ENCODE peak calls at places on chromosomes 5 and 9, in nine cellular contexts. One of them, this sample, is unnamed.

GRCh38 chr9:68733021-68733405 is 28.0 kb downstream of the PIP5K1B start:
- DNase-seq in AG08396: no peak
- DNase-seq in activated CD4-positive, alpha-beta memory T cell treated with anti-CD3 and anti-CD28 coated beads for 36 hours: no peak
- DNase-seq in fibroblast of pulmonary artery: no peak
- DNase-seq in transverse colon: no peak
- DNase-seq in retina: no peak
- DNase-seq in lower lobe of right lung: no peak
- DNase-seq in stimulated activated CD8-positive, alpha-beta memory T cell treated with anti-CD3 and anti-CD28 coated beads, Interleukin-2, amount 100 ng/mL, for 1 hour: no peak
- DNase-seq in COR-L47: no peak
- DNase-seq in this sample: no peak

GRCh38 chr9:106143781-106144180 is 449.4 kb downstream of the TMEM38B start:
- DNase-seq in AG08396: no peak
- DNase-seq in activated CD4-positive, alpha-beta memory T cell treated with anti-CD3 and anti-CD28 coated beads for 36 hours: no peak
- DNase-seq in fibroblast of pulmonary artery: no peak
- DNase-seq in transverse colon: no peak
- DNase-seq in retina: no peak
- DNase-seq in lower lobe of right lung: no peak
- DNase-seq in stimulated activated CD8-positive, alpha-beta memory T cell treated with anti-CD3 and anti-CD28 coated beads, Interleukin-2, amount 100 ng/mL, for 1 hour: no peak
- DNase-seq in COR-L47: no peak
- DNase-seq in this sample: no peak

GRCh38 chr5:36640949-36641348 is 34.5 kb downstream of the SLC1A3 start:
- DNase-seq in AG08396: no peak
- DNase-seq in activated CD4-positive, alpha-beta memory T cell treated with anti-CD3 and anti-CD28 coated beads for 36 hours: no peak
- DNase-seq in fibroblast of pulmonary artery: peak
- DNase-seq in transverse colon: no peak
- DNase-seq in retina: no peak
- DNase-seq in lower lobe of right lung: no peak
- DNase-seq in stimulated activated CD8-positive, alpha-beta memory T cell treated with anti-CD3 and anti-CD28 coated beads, Interleukin-2, amount 100 ng/mL, for 1 hour: no peak
- DNase-seq in COR-L47: no peak
- DNase-seq in this sample: no peak

GRCh38 chr5:7794301-7794700 is 56.6 kb downstream of the CFAP90 start:
- DNase-seq in AG08396: no peak
- DNase-seq in activated CD4-positive, alpha-beta memory T cell treated with anti-CD3 and anti-CD28 coated beads for 36 hours: no peak
- DNase-seq in fibroblast of pulmonary artery: no peak
- DNase-seq in transverse colon: no peak
- DNase-seq in retina: no peak
- DNase-seq in lower lobe of right lung: no peak
- DNase-seq in stimulated activated CD8-positive, alpha-beta memory T cell treated with anti-CD3 and anti-CD28 coated beads, Interleukin-2, amount 100 ng/mL, for 1 hour: no peak
- DNase-seq in COR-L47: no peak
- DNase-seq in this sample: peak

GRCh38 chr9:115849679-115850412 is 303.7 kb upstream of the PAPPA start:
- DNase-seq in AG08396: no peak
- DNase-seq in activated CD4-positive, alpha-beta memory T cell treated with anti-CD3 and anti-CD28 coated beads for 36 hours: no peak
- DNase-seq in fibroblast of pulmonary artery: no peak
- DNase-seq in transverse colon: peak
- DNase-seq in retina: no peak
- DNase-seq in lower lobe of right lung: no peak
- DNase-seq in stimulated activated CD8-positive, alpha-beta memory T cell treated with anti-CD3 and anti-CD28 coated beads, Interleukin-2, amount 100 ng/mL, for 1 hour: no peak
- DNase-seq in COR-L47: no peak
- DNase-seq in this sample: no peak

GRCh38 chr5:140227046-140227445 is 52.1 kb downstream of the CYSTM1 start:
- DNase-seq in AG08396: no peak
- DNase-seq in activated CD4-positive, alpha-beta memory T cell treated with anti-CD3 and anti-CD28 coated beads for 36 hours: no peak
- DNase-seq in fibroblast of pulmonary artery: no peak
- DNase-seq in transverse colon: no peak
- DNase-seq in retina: no peak
- DNase-seq in lower lobe of right lung: no peak
- DNase-seq in stimulated activated CD8-positive, alpha-beta memory T cell treated with anti-CD3 and anti-CD28 coated beads, Interleukin-2, amount 100 ng/mL, for 1 hour: no peak
- DNase-seq in COR-L47: no peak
- DNase-seq in this sample: no peak

GRCh38 chr9:110323831-110324230 is 13.8 kb downstream of the TXNDC8 start:
- DNase-seq in AG08396: no peak
- DNase-seq in activated CD4-positive, alpha-beta memory T cell treated with anti-CD3 and anti-CD28 coated beads for 36 hours: no peak
- DNase-seq in fibroblast of pulmonary artery: no peak
- DNase-seq in transverse colon: no peak
- DNase-seq in retina: no peak
- DNase-seq in lower lobe of right lung: no peak
- DNase-seq in stimulated activated CD8-positive, alpha-beta memory T cell treated with anti-CD3 and anti-CD28 coated beads, Interleukin-2, amount 100 ng/mL, for 1 hour: no peak
- DNase-seq in COR-L47: no peak
- DNase-seq in this sample: no peak

GRCh38 chr9:97594414-97594921 is 38.7 kb downstream of the TSTD2 start:
- DNase-seq in AG08396: no peak
- DNase-seq in activated CD4-positive, alpha-beta memory T cell treated with anti-CD3 and anti-CD28 coated beads for 36 hours: no peak
- DNase-seq in fibroblast of pulmonary artery: no peak
- DNase-seq in transverse colon: no peak
- DNase-seq in retina: no peak
- DNase-seq in lower lobe of right lung: no peak
- DNase-seq in stimulated activated CD8-positive, alpha-beta memory T cell treated with anti-CD3 and anti-CD28 coated beads, Interleukin-2, amount 100 ng/mL, for 1 hour: no peak
- DNase-seq in COR-L47: peak
- DNase-seq in this sample: peak

GRCh38 chr5:132209901-132210545 is 17.6 kb downstream of the P4HA2 start:
- DNase-seq in AG08396: no peak
- DNase-seq in activated CD4-positive, alpha-beta memory T cell treated with anti-CD3 and anti-CD28 coated beads for 36 hours: no peak
- DNase-seq in fibroblast of pulmonary artery: no peak
- DNase-seq in transverse colon: no peak
- DNase-seq in retina: no peak
- DNase-seq in lower lobe of right lung: no peak
- DNase-seq in stimulated activated CD8-positive, alpha-beta memory T cell treated with anti-CD3 and anti-CD28 coated beads, Interleukin-2, amount 100 ng/mL, for 1 hour: no peak
- DNase-seq in COR-L47: no peak
- DNase-seq in this sample: no peak

GRCh38 chr5:112691758-112692157 is 45.9 kb upstream of the APC start:
- DNase-seq in AG08396: no peak
- DNase-seq in activated CD4-positive, alpha-beta memory T cell treated with anti-CD3 and anti-CD28 coated beads for 36 hours: peak
- DNase-seq in fibroblast of pulmonary artery: peak
- DNase-seq in transverse colon: no peak
- DNase-seq in retina: no peak
- DNase-seq in lower lobe of right lung: no peak
- DNase-seq in stimulated activated CD8-positive, alpha-beta memory T cell treated with anti-CD3 and anti-CD28 coated beads, Interleukin-2, amount 100 ng/mL, for 1 hour: no peak
- DNase-seq in COR-L47: peak
- DNase-seq in this sample: no peak

GRCh38 chr9:117963493-117963892 is 259.3 kb downstream of the TLR4 start:
- DNase-seq in AG08396: no peak
- DNase-seq in activated CD4-positive, alpha-beta memory T cell treated with anti-CD3 and anti-CD28 coated beads for 36 hours: no peak
- DNase-seq in fibroblast of pulmonary artery: no peak
- DNase-seq in transverse colon: no peak
- DNase-seq in retina: no peak
- DNase-seq in lower lobe of right lung: no peak
- DNase-seq in stimulated activated CD8-positive, alpha-beta memory T cell treated with anti-CD3 and anti-CD28 coated beads, Interleukin-2, amount 100 ng/mL, for 1 hour: no peak
- DNase-seq in COR-L47: no peak
- DNase-seq in this sample: no peak

GRCh38 chr5:107893642-107894041 is 222.9 kb upstream of the EFNA5 start:
- DNase-seq in AG08396: no peak
- DNase-seq in activated CD4-positive, alpha-beta memory T cell treated with anti-CD3 and anti-CD28 coated beads for 36 hours: no peak
- DNase-seq in fibroblast of pulmonary artery: peak
- DNase-seq in transverse colon: no peak
- DNase-seq in retina: no peak
- DNase-seq in lower lobe of right lung: no peak
- DNase-seq in stimulated activated CD8-positive, alpha-beta memory T cell treated with anti-CD3 and anti-CD28 coated beads, Interleukin-2, amount 100 ng/mL, for 1 hour: no peak
- DNase-seq in COR-L47: no peak
- DNase-seq in this sample: no peak

GRCh38 chr9:20950707-20951106 is 80.7 kb downstream of the HACD4 start:
- DNase-seq in AG08396: no peak
- DNase-seq in activated CD4-positive, alpha-beta memory T cell treated with anti-CD3 and anti-CD28 coated beads for 36 hours: no peak
- DNase-seq in fibroblast of pulmonary artery: no peak
- DNase-seq in transverse colon: no peak
- DNase-seq in retina: no peak
- DNase-seq in lower lobe of right lung: no peak
- DNase-seq in stimulated activated CD8-positive, alpha-beta memory T cell treated with anti-CD3 and anti-CD28 coated beads, Interleukin-2, amount 100 ng/mL, for 1 hour: no peak
- DNase-seq in COR-L47: no peak
- DNase-seq in this sample: no peak

GRCh38 chr9:71524996-71525580 is 243.2 kb downstream of the CEMIP2 start:
- DNase-seq in AG08396: no peak
- DNase-seq in activated CD4-positive, alpha-beta memory T cell treated with anti-CD3 and anti-CD28 coated beads for 36 hours: no peak
- DNase-seq in fibroblast of pulmonary artery: no peak
- DNase-seq in transverse colon: no peak
- DNase-seq in retina: no peak
- DNase-seq in lower lobe of right lung: no peak
- DNase-seq in stimulated activated CD8-positive, alpha-beta memory T cell treated with anti-CD3 and anti-CD28 coated beads, Interleukin-2, amount 100 ng/mL, for 1 hour: no peak
- DNase-seq in COR-L47: no peak
- DNase-seq in this sample: no peak

GRCh38 chr9:30201024-30201423 is 2183.4 kb upstream of the ACO1 start:
- DNase-seq in AG08396: no peak
- DNase-seq in activated CD4-positive, alpha-beta memory T cell treated with anti-CD3 and anti-CD28 coated beads for 36 hours: no peak
- DNase-seq in fibroblast of pulmonary artery: no peak
- DNase-seq in transverse colon: no peak
- DNase-seq in retina: no peak
- DNase-seq in lower lobe of right lung: no peak
- DNase-seq in stimulated activated CD8-positive, alpha-beta memory T cell treated with anti-CD3 and anti-CD28 coated beads, Interleukin-2, amount 100 ng/mL, for 1 hour: no peak
- DNase-seq in COR-L47: no peak
- DNase-seq in this sample: no peak

GRCh38 chr5:170540276-170540675 is 36.5 kb downstream of the KCNIP1 start:
- DNase-seq in AG08396: no peak
- DNase-seq in activated CD4-positive, alpha-beta memory T cell treated with anti-CD3 and anti-CD28 coated beads for 36 hours: no peak
- DNase-seq in fibroblast of pulmonary artery: no peak
- DNase-seq in transverse colon: no peak
- DNase-seq in retina: no peak
- DNase-seq in lower lobe of right lung: no peak
- DNase-seq in stimulated activated CD8-positive, alpha-beta memory T cell treated with anti-CD3 and anti-CD28 coated beads, Interleukin-2, amount 100 ng/mL, for 1 hour: no peak
- DNase-seq in COR-L47: no peak
- DNase-seq in this sample: no peak

GRCh38 chr9:118321823-118322222 is 617.6 kb downstream of the TLR4 start:
- DNase-seq in AG08396: no peak
- DNase-seq in activated CD4-positive, alpha-beta memory T cell treated with anti-CD3 and anti-CD28 coated beads for 36 hours: no peak
- DNase-seq in fibroblast of pulmonary artery: no peak
- DNase-seq in transverse colon: no peak
- DNase-seq in retina: no peak
- DNase-seq in lower lobe of right lung: no peak
- DNase-seq in stimulated activated CD8-positive, alpha-beta memory T cell treated with anti-CD3 and anti-CD28 coated beads, Interleukin-2, amount 100 ng/mL, for 1 hour: no peak
- DNase-seq in COR-L47: peak
- DNase-seq in this sample: no peak

GRCh38 chr5:148970228-148970627 is 92.6 kb downstream of the SH3TC2 start:
- DNase-seq in AG08396: no peak
- DNase-seq in activated CD4-positive, alpha-beta memory T cell treated with anti-CD3 and anti-CD28 coated beads for 36 hours: no peak
- DNase-seq in fibroblast of pulmonary artery: no peak
- DNase-seq in transverse colon: peak
- DNase-seq in retina: no peak
- DNase-seq in lower lobe of right lung: peak
- DNase-seq in stimulated activated CD8-positive, alpha-beta memory T cell treated with anti-CD3 and anti-CD28 coated beads, Interleukin-2, amount 100 ng/mL, for 1 hour: no peak
- DNase-seq in COR-L47: peak
- DNase-seq in this sample: peak

GRCh38 chr5:78726556-78726955 is 78.0 kb upstream of the LHFPL2 start:
- DNase-seq in AG08396: no peak
- DNase-seq in activated CD4-positive, alpha-beta memory T cell treated with anti-CD3 and anti-CD28 coated beads for 36 hours: no peak
- DNase-seq in fibroblast of pulmonary artery: no peak
- DNase-seq in transverse colon: no peak
- DNase-seq in retina: no peak
- DNase-seq in lower lobe of right lung: no peak
- DNase-seq in stimulated activated CD8-positive, alpha-beta memory T cell treated with anti-CD3 and anti-CD28 coated beads, Interleukin-2, amount 100 ng/mL, for 1 hour: no peak
- DNase-seq in COR-L47: no peak
- DNase-seq in this sample: no peak

GRCh38 chr5:95222836-95223235 is 62.1 kb downstream of the MCTP1 start:
- DNase-seq in AG08396: no peak
- DNase-seq in activated CD4-positive, alpha-beta memory T cell treated with anti-CD3 and anti-CD28 coated beads for 36 hours: no peak
- DNase-seq in fibroblast of pulmonary artery: no peak
- DNase-seq in transverse colon: no peak
- DNase-seq in retina: no peak
- DNase-seq in lower lobe of right lung: no peak
- DNase-seq in stimulated activated CD8-positive, alpha-beta memory T cell treated with anti-CD3 and anti-CD28 coated beads, Interleukin-2, amount 100 ng/mL, for 1 hour: no peak
- DNase-seq in COR-L47: no peak
- DNase-seq in this sample: no peak

GRCh38 chr9:110979636-110980035 is 58.6 kb downstream of the LPAR1 start:
- DNase-seq in AG08396: no peak
- DNase-seq in activated CD4-positive, alpha-beta memory T cell treated with anti-CD3 and anti-CD28 coated beads for 36 hours: no peak
- DNase-seq in fibroblast of pulmonary artery: peak
- DNase-seq in transverse colon: no peak
- DNase-seq in retina: no peak
- DNase-seq in lower lobe of right lung: no peak
- DNase-seq in stimulated activated CD8-positive, alpha-beta memory T cell treated with anti-CD3 and anti-CD28 coated beads, Interleukin-2, amount 100 ng/mL, for 1 hour: no peak
- DNase-seq in COR-L47: no peak
- DNase-seq in this sample: no peak

GRCh38 chr9:104740596-104740995 is 6.9 kb upstream of the NIPSNAP3A start:
- DNase-seq in AG08396: peak
- DNase-seq in activated CD4-positive, alpha-beta memory T cell treated with anti-CD3 and anti-CD28 coated beads for 36 hours: no peak
- DNase-seq in fibroblast of pulmonary artery: peak
- DNase-seq in transverse colon: no peak
- DNase-seq in retina: no peak
- DNase-seq in lower lobe of right lung: no peak
- DNase-seq in stimulated activated CD8-positive, alpha-beta memory T cell treated with anti-CD3 and anti-CD28 coated beads, Interleukin-2, amount 100 ng/mL, for 1 hour: no peak
- DNase-seq in COR-L47: no peak
- DNase-seq in this sample: no peak

GRCh38 chr5:91486638-91487037 is 103.5 kb upstream of the ARRDC3 start:
- DNase-seq in AG08396: no peak
- DNase-seq in activated CD4-positive, alpha-beta memory T cell treated with anti-CD3 and anti-CD28 coated beads for 36 hours: no peak
- DNase-seq in fibroblast of pulmonary artery: peak
- DNase-seq in transverse colon: no peak
- DNase-seq in retina: no peak
- DNase-seq in lower lobe of right lung: no peak
- DNase-seq in stimulated activated CD8-positive, alpha-beta memory T cell treated with anti-CD3 and anti-CD28 coated beads, Interleukin-2, amount 100 ng/mL, for 1 hour: no peak
- DNase-seq in COR-L47: no peak
- DNase-seq in this sample: no peak

GRCh38 chr9:121267689-121268597 is at the start of gene GSN:
- DNase-seq in AG08396: peak
- DNase-seq in activated CD4-positive, alpha-beta memory T cell treated with anti-CD3 and anti-CD28 coated beads for 36 hours: peak
- DNase-seq in fibroblast of pulmonary artery: peak
- DNase-seq in transverse colon: peak
- DNase-seq in retina: peak
- DNase-seq in lower lobe of right lung: peak
- DNase-seq in stimulated activated CD8-positive, alpha-beta memory T cell treated with anti-CD3 and anti-CD28 coated beads, Interleukin-2, amount 100 ng/mL, for 1 hour: peak
- DNase-seq in COR-L47: peak
- DNase-seq in this sample: peak

GRCh38 chr5:146848133-146848532 is 30.4 kb downstream of the PPP2R2B start:
- DNase-seq in AG08396: no peak
- DNase-seq in activated CD4-positive, alpha-beta memory T cell treated with anti-CD3 and anti-CD28 coated beads for 36 hours: no peak
- DNase-seq in fibroblast of pulmonary artery: no peak
- DNase-seq in transverse colon: no peak
- DNase-seq in retina: no peak
- DNase-seq in lower lobe of right lung: no peak
- DNase-seq in stimulated activated CD8-positive, alpha-beta memory T cell treated with anti-CD3 and anti-CD28 coated beads, Interleukin-2, amount 100 ng/mL, for 1 hour: no peak
- DNase-seq in COR-L47: no peak
- DNase-seq in this sample: no peak

GRCh38 chr5:133938039-133938821 is 30.2 kb downstream of the C5orf15 start:
- DNase-seq in AG08396: no peak
- DNase-seq in activated CD4-positive, alpha-beta memory T cell treated with anti-CD3 and anti-CD28 coated beads for 36 hours: no peak
- DNase-seq in fibroblast of pulmonary artery: peak
- DNase-seq in transverse colon: no peak
- DNase-seq in retina: no peak
- DNase-seq in lower lobe of right lung: no peak
- DNase-seq in stimulated activated CD8-positive, alpha-beta memory T cell treated with anti-CD3 and anti-CD28 coated beads, Interleukin-2, amount 100 ng/mL, for 1 hour: no peak
- DNase-seq in COR-L47: no peak
- DNase-seq in this sample: no peak

GRCh38 chr5:54186912-54187445 is 123.4 kb downstream of the ARL15 start:
- DNase-seq in AG08396: no peak
- DNase-seq in activated CD4-positive, alpha-beta memory T cell treated with anti-CD3 and anti-CD28 coated beads for 36 hours: no peak
- DNase-seq in fibroblast of pulmonary artery: no peak
- DNase-seq in transverse colon: no peak
- DNase-seq in retina: no peak
- DNase-seq in lower lobe of right lung: no peak
- DNase-seq in stimulated activated CD8-positive, alpha-beta memory T cell treated with anti-CD3 and anti-CD28 coated beads, Interleukin-2, amount 100 ng/mL, for 1 hour: no peak
- DNase-seq in COR-L47: peak
- DNase-seq in this sample: no peak

GRCh38 chr5:108567429-108567828 is 180.3 kb upstream of the FER start:
- DNase-seq in AG08396: no peak
- DNase-seq in activated CD4-positive, alpha-beta memory T cell treated with anti-CD3 and anti-CD28 coated beads for 36 hours: no peak
- DNase-seq in fibroblast of pulmonary artery: no peak
- DNase-seq in transverse colon: no peak
- DNase-seq in retina: no peak
- DNase-seq in lower lobe of right lung: no peak
- DNase-seq in stimulated activated CD8-positive, alpha-beta memory T cell treated with anti-CD3 and anti-CD28 coated beads, Interleukin-2, amount 100 ng/mL, for 1 hour: no peak
- DNase-seq in COR-L47: no peak
- DNase-seq in this sample: no peak

GRCh38 chr9:133443982-133444381 is 15.8 kb upstream of the CACFD1 start:
- DNase-seq in AG08396: peak
- DNase-seq in activated CD4-positive, alpha-beta memory T cell treated with anti-CD3 and anti-CD28 coated beads for 36 hours: no peak
- DNase-seq in fibroblast of pulmonary artery: no peak
- DNase-seq in transverse colon: no peak
- DNase-seq in retina: no peak
- DNase-seq in lower lobe of right lung: no peak
- DNase-seq in stimulated activated CD8-positive, alpha-beta memory T cell treated with anti-CD3 and anti-CD28 coated beads, Interleukin-2, amount 100 ng/mL, for 1 hour: no peak
- DNase-seq in COR-L47: no peak
- DNase-seq in this sample: no peak

GRCh38 chr5:37771731-37772130 is 68.1 kb downstream of the GDNF start:
- DNase-seq in AG08396: peak
- DNase-seq in activated CD4-positive, alpha-beta memory T cell treated with anti-CD3 and anti-CD28 coated beads for 36 hours: no peak
- DNase-seq in fibroblast of pulmonary artery: peak
- DNase-seq in transverse colon: no peak
- DNase-seq in retina: no peak
- DNase-seq in lower lobe of right lung: no peak
- DNase-seq in stimulated activated CD8-positive, alpha-beta memory T cell treated with anti-CD3 and anti-CD28 coated beads, Interleukin-2, amount 100 ng/mL, for 1 hour: no peak
- DNase-seq in COR-L47: no peak
- DNase-seq in this sample: no peak

GRCh38 chr9:90870646-90871326 is 69.2 kb downstream of the SYK start:
- DNase-seq in AG08396: peak
- DNase-seq in activated CD4-positive, alpha-beta memory T cell treated with anti-CD3 and anti-CD28 coated beads for 36 hours: peak
- DNase-seq in fibroblast of pulmonary artery: peak
- DNase-seq in transverse colon: peak
- DNase-seq in retina: peak
- DNase-seq in lower lobe of right lung: no peak
- DNase-seq in stimulated activated CD8-positive, alpha-beta memory T cell treated with anti-CD3 and anti-CD28 coated beads, Interleukin-2, amount 100 ng/mL, for 1 hour: no peak
- DNase-seq in COR-L47: peak
- DNase-seq in this sample: peak

This sample was measured in thyroid gland.